ENCODE peak calls at places on chromosome 1, in nine cellular contexts. One of them, this sample, is unnamed.

GRCh38 chr1:165674599-165674998 is 23.8 kb downstream of the ALDH9A1 start:
- DNase-seq in ovary: no peak
- DNase-seq in neuronal stem cell: no peak
- DNase-seq in MM.1S: no peak
- DNase-seq in neural progenitor cell: no peak
- DNase-seq in transverse colon: no peak
- DNase-seq in SJSA1: no peak
- DNase-seq in A673: no peak
- DNase-seq in heart left ventricle: no peak
- DNase-seq in this sample: no peak

GRCh38 chr1:110035236-110035752 is 870 bp downstream of the STRIP1 start:
- DNase-seq in heart left ventricle: no peak
- DNase-seq in MM.1S: no peak
- DNase-seq in SJSA1: peak; percentile 68
- DNase-seq in ovary: no peak
- DNase-seq in neural progenitor cell: no peak
- DNase-seq in A673: no peak
- DNase-seq in neuronal stem cell: peak; percentile 11
- DNase-seq in transverse colon: no peak
- DNase-seq in this sample: no peak

GRCh38 chr1:237411621-237412020 is 369.6 kb downstream of the RYR2 start:
- DNase-seq in heart left ventricle: no peak
- DNase-seq in transverse colon: no peak
- DNase-seq in neural progenitor cell: no peak
- DNase-seq in neuronal stem cell: no peak
- DNase-seq in MM.1S: peak; percentile 20
- DNase-seq in SJSA1: no peak
- DNase-seq in ovary: no peak
- DNase-seq in A673: no peak
- DNase-seq in this sample: no peak

GRCh38 chr1:53982034-53982761 is 35.8 kb downstream of the LDLRAD1 start:
- DNase-seq in MM.1S: no peak
- DNase-seq in neural progenitor cell: peak; percentile 76
- DNase-seq in transverse colon: peak; percentile 17
- DNase-seq in A673: peak; percentile 15
- DNase-seq in heart left ventricle: peak; percentile 24
- DNase-seq in SJSA1: peak; percentile 68
- DNase-seq in ovary: peak; percentile 39
- DNase-seq in neuronal stem cell: peak; percentile 23
- DNase-seq in this sample: no peak

GRCh38 chr1:191752342-191752741 is 405.9 kb upstream of the RGS18 start:
- DNase-seq in SJSA1: no peak
- DNase-seq in transverse colon: no peak
- DNase-seq in ovary: no peak
- DNase-seq in A673: peak; percentile 35
- DNase-seq in neuronal stem cell: no peak
- DNase-seq in MM.1S: no peak
- DNase-seq in heart left ventricle: no peak
- DNase-seq in neural progenitor cell: no peak
- DNase-seq in this sample: no peak

GRCh38 chr1:98210064-98210463 is 289.2 kb upstream of the DPYD start:
- DNase-seq in heart left ventricle: no peak
- DNase-seq in SJSA1: peak; percentile 87
- DNase-seq in neural progenitor cell: peak; percentile 44
- DNase-seq in ovary: no peak
- DNase-seq in transverse colon: no peak
- DNase-seq in MM.1S: no peak
- DNase-seq in A673: peak; percentile 85
- DNase-seq in neuronal stem cell: peak; percentile 48
- DNase-seq in this sample: no peak

GRCh38 chr1:218460367-218460766 is 115.2 kb downstream of the TGFB2 start:
- DNase-seq in MM.1S: no peak
- DNase-seq in ovary: peak; percentile 43
- DNase-seq in neuronal stem cell: peak; percentile 23
- DNase-seq in SJSA1: no peak
- DNase-seq in transverse colon: no peak
- DNase-seq in A673: no peak
- DNase-seq in neural progenitor cell: peak; percentile 60
- DNase-seq in heart left ventricle: peak; percentile 57
- DNase-seq in this sample: no peak

GRCh38 chr1:1348420-1349255 is 580 bp downstream of the DVL1 start:
- DNase-seq in ovary: no peak
- DNase-seq in neural progenitor cell: no peak
- DNase-seq in A673: no peak
- DNase-seq in SJSA1: no peak
- DNase-seq in transverse colon: no peak
- DNase-seq in MM.1S: no peak
- DNase-seq in heart left ventricle: no peak
- DNase-seq in neuronal stem cell: no peak
- DNase-seq in this sample: no peak

GRCh38 chr1:182111496-182111895 is 50.0 kb upstream of the ZNF648 start:
- DNase-seq in ovary: no peak
- DNase-seq in transverse colon: peak; percentile 48
- DNase-seq in A673: peak; percentile 11
- DNase-seq in heart left ventricle: no peak
- DNase-seq in SJSA1: no peak
- DNase-seq in MM.1S: no peak
- DNase-seq in neural progenitor cell: no peak
- DNase-seq in neuronal stem cell: no peak
- DNase-seq in this sample: no peak

GRCh38 chr1:109370712-109371270 is 26.9 kb downstream of the SORT1 start:
- DNase-seq in A673: no peak
- DNase-seq in SJSA1: peak; percentile 90
- DNase-seq in neuronal stem cell: no peak
- DNase-seq in ovary: no peak
- DNase-seq in MM.1S: peak; percentile 45
- DNase-seq in neural progenitor cell: no peak
- DNase-seq in transverse colon: no peak
- DNase-seq in heart left ventricle: no peak
- DNase-seq in this sample: no peak

GRCh38 chr1:203726417-203726867 is 38.5 kb upstream of the LAX1 start:
- DNase-seq in neural progenitor cell: no peak
- DNase-seq in A673: no peak
- DNase-seq in ovary: no peak
- DNase-seq in MM.1S: no peak
- DNase-seq in transverse colon: no peak
- DNase-seq in neuronal stem cell: no peak
- DNase-seq in heart left ventricle: no peak
- DNase-seq in SJSA1: no peak
- DNase-seq in this sample: peak; percentile 61

GRCh38 chr1:172429324-172430127 is 9.0 kb downstream of the C1orf105 start:
- DNase-seq in ovary: no peak
- DNase-seq in MM.1S: peak; percentile 65
- DNase-seq in neural progenitor cell: peak; percentile 57
- DNase-seq in transverse colon: peak; percentile 31
- DNase-seq in neuronal stem cell: peak; percentile 40
- DNase-seq in SJSA1: peak; percentile 41
- DNase-seq in heart left ventricle: peak; percentile 13
- DNase-seq in A673: peak; percentile 82
- DNase-seq in this sample: peak; percentile 35

GRCh38 chr1:42936309-42937078 is 22.2 kb downstream of the SLC2A1 start:
- DNase-seq in neural progenitor cell: no peak
- DNase-seq in heart left ventricle: no peak
- DNase-seq in neuronal stem cell: no peak
- DNase-seq in ovary: peak; percentile 48
- DNase-seq in MM.1S: no peak
- DNase-seq in transverse colon: peak; percentile 67
- DNase-seq in SJSA1: peak; percentile 99
- DNase-seq in A673: no peak
- DNase-seq in this sample: peak; percentile 39

GRCh38 chr1:213389061-213389581 is 338.1 kb downstream of the RPS6KC1 start:
- DNase-seq in transverse colon: no peak
- DNase-seq in neural progenitor cell: no peak
- DNase-seq in heart left ventricle: no peak
- DNase-seq in neuronal stem cell: no peak
- DNase-seq in MM.1S: no peak
- DNase-seq in ovary: no peak
- DNase-seq in SJSA1: no peak
- DNase-seq in A673: no peak
- DNase-seq in this sample: no peak

GRCh38 chr1:93613895-93614294 is 67.7 kb downstream of the BCAR3 start:
- DNase-seq in heart left ventricle: no peak
- DNase-seq in ovary: peak; percentile 60
- DNase-seq in neuronal stem cell: no peak
- DNase-seq in MM.1S: no peak
- DNase-seq in SJSA1: no peak
- DNase-seq in A673: no peak
- DNase-seq in neural progenitor cell: peak; percentile 34
- DNase-seq in transverse colon: no peak
- DNase-seq in this sample: no peak

GRCh38 chr1:44803312-44804095 is 3.3 kb downstream of the PLK3 start:
- DNase-seq in ovary: peak; percentile 36
- DNase-seq in A673: no peak
- DNase-seq in SJSA1: no peak
- DNase-seq in heart left ventricle: no peak
- DNase-seq in neural progenitor cell: no peak
- DNase-seq in neuronal stem cell: no peak
- DNase-seq in transverse colon: no peak
- DNase-seq in MM.1S: no peak
- DNase-seq in this sample: no peak
- H3K4me1 ChIP-seq in ovary: peaks cover 30% of the 10 kb centered on the region
- H3K4me1 ChIP-seq in A673: peaks cover 24% of the 10 kb centered on the region
- H3K4me1 ChIP-seq in SJSA1: peaks cover 55% of the 10 kb centered on the region
- H3K4me1 ChIP-seq in heart left ventricle: peaks cover 44% of the 10 kb centered on the region
- H3K4me1 ChIP-seq in neural progenitor cell: peaks cover 45% of the 10 kb centered on the region
- H3K4me1 ChIP-seq in neuronal stem cell: peaks cover 39% of the 10 kb centered on the region
- H3K4me1 ChIP-seq in transverse colon: peaks cover 42% of the 10 kb centered on the region
- H3K4me1 ChIP-seq in MM.1S: peaks cover 4% of the 10 kb centered on the region
- H3K4me1 ChIP-seq in this sample: peaks cover 20% of the 10 kb centered on the region

DNA sequence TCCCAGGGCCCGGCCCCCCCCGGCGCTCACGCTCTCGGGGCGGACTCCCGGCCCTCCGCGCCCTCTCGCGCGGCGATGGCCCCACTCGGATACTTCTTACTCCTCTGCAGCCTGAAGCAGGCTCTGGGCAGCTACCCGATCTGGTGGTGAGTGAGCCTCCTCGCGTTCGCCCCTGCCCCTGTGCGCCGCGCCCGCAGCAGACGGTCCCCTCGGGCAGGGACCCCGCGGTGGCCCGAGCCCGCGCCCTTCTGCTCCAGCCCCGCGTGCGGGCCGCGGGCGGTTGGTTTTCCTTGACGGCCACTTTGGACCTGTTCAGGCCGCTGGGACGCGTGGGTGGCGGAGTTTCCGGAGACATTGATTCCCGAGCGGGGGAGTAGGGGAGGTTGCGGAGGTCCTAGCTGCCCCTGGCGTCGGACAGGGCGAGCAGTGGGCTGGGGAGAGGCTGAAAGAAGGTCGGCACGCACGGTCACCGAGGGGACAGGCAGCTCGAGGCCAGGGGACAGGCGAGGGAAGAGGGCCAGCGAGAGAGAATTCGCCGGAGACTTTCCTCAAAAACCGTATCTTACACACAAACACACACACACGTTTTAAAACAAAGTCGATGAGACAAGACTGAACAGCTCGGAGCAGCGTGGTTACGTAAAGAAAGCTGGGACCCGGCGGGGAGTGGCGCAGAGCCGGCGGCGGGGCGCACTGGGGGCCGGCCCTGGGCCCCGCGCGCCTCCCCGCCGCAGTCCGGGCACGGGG is 429 bp downstream of the WNT3A start:
- DNase-seq in neural progenitor cell: peak; percentile 54
- DNase-seq in ovary: no peak
- DNase-seq in SJSA1: no peak
- DNase-seq in A673: peak; percentile 31
- DNase-seq in neuronal stem cell: no peak
- DNase-seq in heart left ventricle: no peak
- DNase-seq in transverse colon: no peak
- DNase-seq in MM.1S: no peak
- DNase-seq in this sample: no peak
- H3K27me3 ChIP-seq in neural progenitor cell: peaks cover 99% of the 10 kb centered on the region
- H3K27me3 ChIP-seq in ovary: no peaks in the 10 kb centered on the region
- H3K27me3 ChIP-seq in SJSA1: peaks cover 65% of the 10 kb centered on the region
- H3K27me3 ChIP-seq in A673: peaks cover 94% of the 10 kb centered on the region
- H3K27me3 ChIP-seq in neuronal stem cell: peaks cover 97% of the 10 kb centered on the region
- H3K27me3 ChIP-seq in heart left ventricle: peaks cover 68% of the 10 kb centered on the region
- H3K27me3 ChIP-seq in transverse colon: peaks cover 85% of the 10 kb centered on the region
- H3K27me3 ChIP-seq in MM.1S: peaks cover 72% of the 10 kb centered on the region
- H3K27me3 ChIP-seq in this sample: peaks cover 64% of the 10 kb centered on the region

DNA sequence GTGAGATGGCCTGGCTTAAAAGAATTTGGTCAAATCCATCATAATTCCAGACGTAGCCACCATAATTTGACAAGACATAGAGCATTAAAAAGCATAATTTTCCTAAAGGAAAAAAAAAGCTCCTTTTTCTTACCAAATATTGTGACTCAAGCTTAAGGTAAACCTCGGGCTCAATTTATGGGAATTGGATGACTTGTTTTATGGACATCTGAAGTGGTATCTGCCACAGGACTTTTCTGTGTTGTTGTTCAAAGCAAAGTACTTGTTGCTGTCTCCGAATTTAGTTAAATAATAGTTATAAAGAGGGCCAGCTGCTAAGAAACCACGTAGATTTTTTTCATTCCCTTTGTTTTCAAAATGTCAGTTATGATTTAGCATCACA is 1.1 kb downstream of the MPZL1 start:
- DNase-seq in transverse colon: no peak
- DNase-seq in SJSA1: peak; percentile 11
- DNase-seq in ovary: no peak
- DNase-seq in heart left ventricle: no peak
- DNase-seq in neuronal stem cell: no peak
- DNase-seq in MM.1S: no peak
- DNase-seq in A673: no peak
- DNase-seq in neural progenitor cell: no peak
- DNase-seq in this sample: no peak
- H3K4me3 ChIP-seq in transverse colon: peak overlapping the region; percentile 88
- H3K4me3 ChIP-seq in SJSA1: peak overlapping the region; percentile 90
- H3K4me3 ChIP-seq in ovary: peak overlapping the region; percentile 79
- H3K4me3 ChIP-seq in heart left ventricle: peak overlapping the region; percentile 93
- H3K4me3 ChIP-seq in neuronal stem cell: peak overlapping the region; percentile 82
- H3K4me3 ChIP-seq in MM.1S: peak overlapping the region; percentile 86
- H3K4me3 ChIP-seq in A673: peak overlapping the region; percentile 97
- H3K4me3 ChIP-seq in neural progenitor cell: peak overlapping the region; percentile 92
- H3K4me3 ChIP-seq in this sample: peak overlapping the region; percentile 75

GRCh38 chr1:25746299-25747045 is 53.5 kb upstream of the SELENON start:
- DNase-seq in A673: no peak
- DNase-seq in neuronal stem cell: no peak
- DNase-seq in neural progenitor cell: no peak
- DNase-seq in MM.1S: no peak
- DNase-seq in ovary: no peak
- DNase-seq in SJSA1: no peak
- DNase-seq in heart left ventricle: no peak
- DNase-seq in transverse colon: no peak
- DNase-seq in this sample: no peak

GRCh38 chr1:25743164-25744139 is 56.5 kb upstream of the SELENON start:
- DNase-seq in neuronal stem cell: no peak
- DNase-seq in transverse colon: peak; percentile 61
- DNase-seq in ovary: peak; percentile 94
- DNase-seq in neural progenitor cell: no peak
- DNase-seq in MM.1S: no peak
- DNase-seq in A673: no peak
- DNase-seq in SJSA1: no peak
- DNase-seq in heart left ventricle: peak; percentile 92
- DNase-seq in this sample: peak; percentile 80

GRCh38 chr1:25742316-25742715 is 57.7 kb upstream of the SELENON start:
- DNase-seq in neuronal stem cell: no peak
- DNase-seq in neural progenitor cell: no peak
- DNase-seq in transverse colon: no peak
- DNase-seq in MM.1S: no peak
- DNase-seq in SJSA1: no peak
- DNase-seq in heart left ventricle: no peak
- DNase-seq in A673: no peak
- DNase-seq in ovary: peak; percentile 23
- DNase-seq in this sample: no peak

GRCh38 chr1:25744636-25745425 is 55.2 kb upstream of the SELENON start:
- DNase-seq in transverse colon: no peak
- DNase-seq in heart left ventricle: no peak
- DNase-seq in neuronal stem cell: no peak
- DNase-seq in MM.1S: no peak
- DNase-seq in ovary: no peak
- DNase-seq in A673: no peak
- DNase-seq in neural progenitor cell: no peak
- DNase-seq in SJSA1: no peak
- DNase-seq in this sample: no peak

GRCh38 chr1:25744140-25744581 is 55.8 kb upstream of the SELENON start:
- DNase-seq in SJSA1: peak; percentile 4
- DNase-seq in MM.1S: no peak
- DNase-seq in transverse colon: peak; percentile 61
- DNase-seq in heart left ventricle: peak; percentile 79
- DNase-seq in neuronal stem cell: no peak
- DNase-seq in ovary: peak; percentile 81
- DNase-seq in A673: peak; percentile 25
- DNase-seq in neural progenitor cell: peak; percentile 63
- DNase-seq in this sample: peak; percentile 68
- H3K4me1 ChIP-seq in SJSA1: no peaks in the 10 kb centered on the region
- H3K4me1 ChIP-seq in MM.1S: no peaks in the 10 kb centered on the region
- H3K4me1 ChIP-seq in transverse colon: peaks cover 16% of the 10 kb centered on the region
- H3K4me1 ChIP-seq in heart left ventricle: peaks cover 18% of the 10 kb centered on the region
- H3K4me1 ChIP-seq in neuronal stem cell: peaks cover 15% of the 10 kb centered on the region
- H3K4me1 ChIP-seq in ovary: peaks cover 16% of the 10 kb centered on the region
- H3K4me1 ChIP-seq in A673: no peaks in the 10 kb centered on the region
- H3K4me1 ChIP-seq in neural progenitor cell: peaks cover 32% of the 10 kb centered on the region
- H3K4me1 ChIP-seq in this sample: peaks cover 9% of the 10 kb centered on the region

This sample was measured in BE2C.